ENCODE peak calls at places on chromosomes 12 and 14, in seven cellular contexts. U is activated T-cell treated with anti-CD3 and anti-CD28 coated beads, Interleukin-2, amount 50 U/mL, for 72 hours; Y is left cardiac atrium; F is germinal center; N is activated T-helper 1 cell treated with Interleukin-2 at 50 U/mL for 16 hours; E is NCI-H460; L is stimulated activated naive CD8-positive, alpha-beta T cell treated with anti-CD3 and anti-CD28 coated beads, Interleukin-15, amount 100 ng/mL, for 72 hours. Z is an unnamed sample.

GRCh38 chr12:10708862-10709261 is 14.3 kb downstream of the YBX3 start:
- DNase-seq in F (no peak), L (no peak), U (no peak), Y (no peak), N (no peak), E (no peak), Z (no peak)

GRCh38 chr12:12398026-12398859 is 41.4 kb downstream of the BORCS5 start:
- DNase-seq in N (no peak), E (no peak), F (no peak), Y (peak), U (no peak), L (no peak), Z (peak)

GRCh38 chr14:82999802-83000201 is 1466.1 kb upstream of the SEL1L start:
- DNase-seq in N (no peak), F (no peak), Y (no peak), E (no peak), L (no peak), U (no peak), Z (no peak)

GRCh38 chr12:116532986-116533342 is 26.2 kb upstream of the MAP1LC3B2 start:
- DNase-seq in F (no peak), Y (no peak), N (no peak), E (no peak), U (no peak), L (no peak), Z (no peak)

GRCh38 chr14:22484638-22485037 is 104.4 kb downstream of the DAD1 start:
- DNase-seq in E (no peak), Y (no peak), F (no peak), L (no peak), N (no peak), U (no peak), Z (no peak)

GRCh38 chr12:27012239-27012981 is 1.8 kb downstream of the TM7SF3 start:
- DNase-seq in U (no peak), L (no peak), N (no peak), E (no peak), F (no peak), Y (no peak), Z (no peak)

GRCh38 chr12:14768823-14769405 is 34.4 kb downstream of the WBP11 start:
- DNase-seq in L (peak), U (peak), E (no peak), Y (peak), F (no peak), N (no peak), Z (no peak)

GRCh38 chr14:65686761-65687160 is 274.2 kb downstream of the FUT8 start:
- DNase-seq in F (no peak), U (no peak), Y (no peak), N (no peak), L (no peak), E (no peak), Z (no peak)

GRCh38 chr12:50440288-50440687 is 39.6 kb downstream of the LARP4 start:
- DNase-seq in L (no peak), N (no peak), U (no peak), Y (no peak), E (no peak), F (no peak), Z (no peak)

GRCh38 chr14:28609228-28609828 is 157.3 kb upstream of the FOXG1 start:
- DNase-seq in U (peak), N (no peak), F (no peak), Y (peak), E (peak), L (peak), Z (no peak)